ENCODE peak calls at places on chromosomes 13 and 19, in six cellular contexts. One of them, this sample, is unnamed.

GRCh38 chr19:6674868-6675305 is 4.9 kb upstream of the TNFSF14 start:
- DNase-seq in DMS53: no peak
- DNase-seq in uterus: peak
- DNase-seq in hepatic stellate cell: peak
- DNase-seq in endothelial cell of umbilical vein: peak
- DNase-seq in stimulated activated CD4-positive, alpha-beta T cell treated with anti-CD3 and anti-CD28 coated beads, Interleukin-4, amount 100 ng/mL, for 48 hours: peak
- DNase-seq in this sample: peak

GRCh38 chr19:3506384-3507340 is 551 bp downstream of the FZR1 start:
- DNase-seq in hepatic stellate cell: peak
- DNase-seq in endothelial cell of umbilical vein: peak
- DNase-seq in DMS53: peak
- DNase-seq in stimulated activated CD4-positive, alpha-beta T cell treated with anti-CD3 and anti-CD28 coated beads, Interleukin-4, amount 100 ng/mL, for 48 hours: no peak
- DNase-seq in uterus: no peak
- DNase-seq in this sample: peak

GRCh38 chr13:97249093-97249787 is 27.1 kb downstream of the MBNL2 start:
- DNase-seq in DMS53: no peak
- DNase-seq in hepatic stellate cell: no peak
- DNase-seq in endothelial cell of umbilical vein: no peak
- DNase-seq in stimulated activated CD4-positive, alpha-beta T cell treated with anti-CD3 and anti-CD28 coated beads, Interleukin-4, amount 100 ng/mL, for 48 hours: no peak
- DNase-seq in uterus: no peak
- DNase-seq in this sample: no peak

GRCh38 chr19:9566729-9567128 is 17.6 kb downstream of the ZNF121 start:
- DNase-seq in hepatic stellate cell: no peak
- DNase-seq in uterus: no peak
- DNase-seq in endothelial cell of umbilical vein: no peak
- DNase-seq in DMS53: peak
- DNase-seq in stimulated activated CD4-positive, alpha-beta T cell treated with anti-CD3 and anti-CD28 coated beads, Interleukin-4, amount 100 ng/mL, for 48 hours: no peak
- DNase-seq in this sample: no peak

GRCh38 chr13:30739646-30740642 is 4.6 kb downstream of the ALOX5AP start:
- DNase-seq in uterus: no peak
- DNase-seq in DMS53: peak
- DNase-seq in hepatic stellate cell: peak
- DNase-seq in stimulated activated CD4-positive, alpha-beta T cell treated with anti-CD3 and anti-CD28 coated beads, Interleukin-4, amount 100 ng/mL, for 48 hours: peak
- DNase-seq in endothelial cell of umbilical vein: peak
- DNase-seq in this sample: peak

GRCh38 chr13:77599351-77599750 is 63.8 kb downstream of the SCEL start:
- DNase-seq in endothelial cell of umbilical vein: no peak
- DNase-seq in uterus: no peak
- DNase-seq in hepatic stellate cell: no peak
- DNase-seq in stimulated activated CD4-positive, alpha-beta T cell treated with anti-CD3 and anti-CD28 coated beads, Interleukin-4, amount 100 ng/mL, for 48 hours: no peak
- DNase-seq in DMS53: no peak
- DNase-seq in this sample: no peak

GRCh38 chr13:20994441-20994821 is 67.0 kb downstream of the LATS2 start:
- DNase-seq in stimulated activated CD4-positive, alpha-beta T cell treated with anti-CD3 and anti-CD28 coated beads, Interleukin-4, amount 100 ng/mL, for 48 hours: no peak
- DNase-seq in DMS53: no peak
- DNase-seq in uterus: no peak
- DNase-seq in endothelial cell of umbilical vein: no peak
- DNase-seq in hepatic stellate cell: no peak
- DNase-seq in this sample: no peak

GRCh38 chr19:12521996-12522395 is 29.3 kb downstream of the ZNF564 start:
- DNase-seq in endothelial cell of umbilical vein: no peak
- DNase-seq in uterus: no peak
- DNase-seq in hepatic stellate cell: no peak
- DNase-seq in stimulated activated CD4-positive, alpha-beta T cell treated with anti-CD3 and anti-CD28 coated beads, Interleukin-4, amount 100 ng/mL, for 48 hours: no peak
- DNase-seq in DMS53: peak
- DNase-seq in this sample: no peak

GRCh38 chr19:38564981-38565685 is 52.6 kb downstream of the MAP4K1 start:
- DNase-seq in stimulated activated CD4-positive, alpha-beta T cell treated with anti-CD3 and anti-CD28 coated beads, Interleukin-4, amount 100 ng/mL, for 48 hours: no peak
- DNase-seq in hepatic stellate cell: no peak
- DNase-seq in DMS53: no peak
- DNase-seq in endothelial cell of umbilical vein: no peak
- DNase-seq in uterus: no peak
- DNase-seq in this sample: no peak

GRCh38 chr13:49587311-49587847 is 2.0 kb upstream of the RCBTB1 start:
- DNase-seq in DMS53: peak
- DNase-seq in hepatic stellate cell: peak
- DNase-seq in endothelial cell of umbilical vein: no peak
- DNase-seq in uterus: no peak
- DNase-seq in stimulated activated CD4-positive, alpha-beta T cell treated with anti-CD3 and anti-CD28 coated beads, Interleukin-4, amount 100 ng/mL, for 48 hours: no peak
- DNase-seq in this sample: no peak

GRCh38 chr19:46493236-46494114 is 2.2 kb downstream of the PNMA8B start:
- DNase-seq in DMS53: peak
- DNase-seq in endothelial cell of umbilical vein: no peak
- DNase-seq in hepatic stellate cell: no peak
- DNase-seq in uterus: peak
- DNase-seq in stimulated activated CD4-positive, alpha-beta T cell treated with anti-CD3 and anti-CD28 coated beads, Interleukin-4, amount 100 ng/mL, for 48 hours: no peak
- DNase-seq in this sample: no peak

This sample was measured in activated naive CD4-positive, alpha-beta T cell treated with anti-CD3 and anti-CD28 coated beads, Interleukin-2, amount 50 U/mL, for 72 hours.